ENCODE peak calls at places on chromosomes 3 and 15, in seven cellular contexts. I, S, W, O, H, Z and V are unnamed samples.

GRCh38 chr3:195139876-195140240 is 131.1 kb downstream of the XXYLT1 start:
- DNase-seq in Z (no peak), I (peak), W (peak), H (no peak), O (no peak), S (no peak), V (no peak)

GRCh38 chr3:198079771-198080520 is 119.9 kb downstream of the LMLN start:
- DNase-seq in I (peak), O (peak), S (peak), H (peak), Z (peak), W (peak), V (no peak)

GRCh38 chr3:54986294-54986693 is 58.4 kb upstream of the LRTM1 start:
- DNase-seq in Z (no peak), I (no peak), S (no peak), W (no peak), O (no peak), H (no peak), V (no peak)

GRCh38 chr3:81302045-81302444 is 459.4 kb downstream of the GBE1 start:
- DNase-seq in S (peak), Z (peak), W (peak), H (no peak), O (no peak), I (peak), V (no peak)

GRCh38 chr15:52071570-52071969 is 41.0 kb downstream of the BCL2L10 start:
- DNase-seq in S (no peak), I (no peak), O (no peak), H (no peak), Z (no peak), W (no peak), V (no peak)

GRCh38 chr3:119237299-119237698 is 3.4 kb downstream of the B4GALT4 start:
- DNase-seq in S (no peak), H (no peak), Z (no peak), W (no peak), I (peak), O (no peak), V (no peak)

GRCh38 chr3:182644013-182644412 is 149.3 kb upstream of the ATP11B start:
- DNase-seq in W (no peak), I (no peak), O (no peak), H (no peak), Z (no peak), S (no peak), V (peak)

GRCh38 chr15:28017423-28017924 is 81.6 kb downstream of the OCA2 start:
- DNase-seq in I (no peak), Z (peak), S (peak), W (no peak), H (no peak), O (no peak), V (peak)

GRCh38 chr3:129625071-129625874 is 18.8 kb upstream of the PLXND1 start:
- DNase-seq in W (peak), H (no peak), I (no peak), Z (peak), S (peak), O (no peak), V (no peak)

GRCh38 chr3:78941587-78941986 is 826.2 kb downstream of the ROBO1 start:
- DNase-seq in I (peak), S (no peak), H (no peak), Z (no peak), O (no peak), W (peak), V (no peak)

GRCh38 chr3:68648494-68648893 is 283.9 kb downstream of the TAFA4 start:
- DNase-seq in S (no peak), W (no peak), O (no peak), H (no peak), I (no peak), Z (no peak), V (no peak)

GRCh38 chr3:177642042-177642441 is 444.8 kb upstream of the TBL1XR1 start:
- DNase-seq in I (no peak), W (no peak), S (no peak), O (no peak), Z (no peak), H (no peak), V (no peak)

GRCh38 chr3:57179580-57180410 is 14.6 kb upstream of the IL17RD start:
- DNase-seq in S (peak), Z (no peak), O (no peak), I (peak), H (no peak), W (peak), V (no peak)

GRCh38 chr3:128113817-128114794 is 9.5 kb downstream of the RUVBL1 start:
- DNase-seq in Z (no peak), S (no peak), W (no peak), O (no peak), I (no peak), H (no peak), V (no peak)

GRCh38 chr15:38205502-38206235 is 47.0 kb upstream of the SPRED1 start:
- DNase-seq in O (no peak), H (no peak), I (no peak), S (no peak), W (no peak), Z (no peak), V (no peak)

GRCh38 chr3:159938712-159939111 is 49.9 kb upstream of the IL12A start:
- DNase-seq in I (peak), Z (no peak), O (no peak), W (peak), S (no peak), H (no peak), V (peak)

GRCh38 chr3:135513106-135514063 is 452.1 kb upstream of the PPP2R3A start:
- DNase-seq in W (peak), Z (no peak), S (no peak), I (peak), H (no peak), O (no peak), V (peak)

GRCh38 chr3:114606336-114606735 is 312.5 kb downstream of the TIGIT start:
- DNase-seq in I (no peak), O (no peak), S (no peak), W (no peak), H (no peak), Z (no peak), V (no peak)

GRCh38 chr15:101684877-101685276 is 32.7 kb upstream of the TM2D3 start:
- DNase-seq in W (no peak), O (no peak), I (no peak), S (no peak), H (no peak), Z (no peak), V (no peak)

GRCh38 chr3:98557324-98558010 is 25.7 kb downstream of the GPR15 start:
- DNase-seq in Z (no peak), S (no peak), W (peak), H (no peak), I (no peak), O (no peak), V (no peak)

GRCh38 chr3:172651936-172652595 is 58.8 kb downstream of the NCEH1 start:
- DNase-seq in H (no peak), I (no peak), Z (no peak), O (no peak), W (no peak), S (no peak), V (peak)

GRCh38 chr3:170092907-170093306 is 55.1 kb downstream of the GPR160 start:
- DNase-seq in Z (no peak), O (no peak), S (no peak), W (no peak), H (no peak), I (no peak), V (no peak)

GRCh38 chr15:49079340-49080039 is 33.2 kb upstream of the SECISBP2L start:
- DNase-seq in H (no peak), O (no peak), I (no peak), S (peak), Z (peak), W (no peak), V (no peak)

GRCh38 chr3:37072892-37073291 is 79.6 kb downstream of the MLH1 start:
- DNase-seq in I (peak), H (no peak), S (no peak), W (peak), Z (no peak), O (no peak), V (no peak)

GRCh38 chr15:69535101-69535638 is 82.6 kb downstream of the RPLP1 start:
- DNase-seq in Z (no peak), I (peak), H (no peak), S (no peak), W (peak), O (no peak), V (no peak)

GRCh38 chr3:155972885-155973584 is 102.6 kb downstream of the GMPS start:
- DNase-seq in O (no peak), Z (no peak), S (no peak), W (no peak), I (no peak), H (no peak), V (no peak)

GRCh38 chr15:59401810-59402569 is 29.3 kb upstream of the MYO1E start:
- DNase-seq in I (no peak), Z (no peak), O (no peak), S (peak), H (no peak), W (no peak), V (no peak)

GRCh38 chr3:193301441-193301840 is 60.4 kb downstream of the PLAAT1 start:
- DNase-seq in I (no peak), W (peak), O (no peak), H (no peak), S (no peak), Z (no peak), V (no peak)

GRCh38 chr15:91186892-91187644 is 87.0 kb downstream of the SV2B start:
- DNase-seq in O (no peak), Z (peak), S (peak), W (peak), H (no peak), I (peak), V (no peak)

GRCh38 chr15:81309647-81310460 is 14.1 kb downstream of the STARD5 start:
- DNase-seq in S (no peak), I (no peak), O (no peak), W (no peak), Z (no peak), H (no peak), V (no peak)

GRCh38 chr3:108430540-108430939 is 79.9 kb downstream of the MYH15 start:
- DNase-seq in W (peak), O (no peak), I (no peak), H (no peak), Z (no peak), S (no peak), V (no peak)

GRCh38 chr3:192445768-192446644 is 281.3 kb downstream of the FGF12 start:
- DNase-seq in Z (no peak), I (no peak), O (no peak), W (no peak), S (no peak), H (no peak), V (no peak)

GRCh38 chr3:191702121-191702520 is 241.2 kb downstream of the PYDC2 start:
- DNase-seq in O (no peak), H (no peak), S (peak), W (no peak), Z (peak), I (no peak), V (no peak)

GRCh38 chr3:130759692-130760338 is 13.2 kb upstream of the PIK3R4 start:
- DNase-seq in I (peak), S (peak), W (peak), Z (peak), O (peak), H (no peak), V (no peak)

GRCh38 chr3:24018784-24019570 is 73.9 kb downstream of the NR1D2 start:
- DNase-seq in W (no peak), S (peak), O (no peak), I (no peak), H (no peak), Z (no peak), V (no peak)

GRCh38 chr3:172626241-172626640 is 84.6 kb downstream of the NCEH1 start:
- DNase-seq in O (no peak), I (peak), Z (no peak), W (peak), S (no peak), H (no peak), V (no peak)